ENCODE peak calls at places on chromosomes 4 and X, in six cellular contexts. One of them, this sample, is unnamed.

GRCh38 chr4:26992657-26993361 is 132.2 kb downstream of the STIM2 start:
- DNase-seq in mesendoderm: no peak
- DNase-seq in H1: no peak
- DNase-seq in IMR-90: peak
- DNase-seq in H9: no peak
- DNase-seq in neuronal stem cell: no peak
- DNase-seq in this sample: no peak

GRCh38 chr4:153467154-153467896 is 1.2 kb downstream of the TMEM131L start:
- DNase-seq in H9: peak
- DNase-seq in H1: no peak
- DNase-seq in neuronal stem cell: no peak
- DNase-seq in mesendoderm: peak
- DNase-seq in IMR-90: no peak
- DNase-seq in this sample: peak

GRCh38 chr4:26459054-26459755 is 31.1 kb downstream of the CCKAR start:
- DNase-seq in IMR-90: peak
- DNase-seq in mesendoderm: peak
- DNase-seq in H9: no peak
- DNase-seq in H1: peak
- DNase-seq in neuronal stem cell: peak
- DNase-seq in this sample: peak

GRCh38 chrX:151151668-151152267 is 24.6 kb upstream of the GPR50 start:
- DNase-seq in IMR-90: peak
- DNase-seq in mesendoderm: peak
- DNase-seq in H1: no peak
- DNase-seq in neuronal stem cell: peak
- DNase-seq in H9: peak
- DNase-seq in this sample: peak

GRCh38 chrX:85024044-85024443 is 20.4 kb downstream of the APOOL start:
- DNase-seq in H1: no peak
- DNase-seq in neuronal stem cell: no peak
- DNase-seq in IMR-90: peak
- DNase-seq in mesendoderm: no peak
- DNase-seq in H9: no peak
- DNase-seq in this sample: no peak

GRCh38 chr4:835148-836002 is 9.4 kb upstream of the CPLX1 start:
- DNase-seq in H1: no peak
- DNase-seq in IMR-90: no peak
- DNase-seq in mesendoderm: no peak
- DNase-seq in neuronal stem cell: no peak
- DNase-seq in H9: no peak
- DNase-seq in this sample: no peak

GRCh38 chr4:140689628-140690027 is 66.6 kb downstream of the TBC1D9 start:
- DNase-seq in mesendoderm: no peak
- DNase-seq in IMR-90: no peak
- DNase-seq in H1: no peak
- DNase-seq in H9: no peak
- DNase-seq in neuronal stem cell: no peak
- DNase-seq in this sample: no peak

GRCh38 chrX:77347572-77347971 is 99.6 kb upstream of the FGF16 start:
- DNase-seq in H9: no peak
- DNase-seq in IMR-90: no peak
- DNase-seq in neuronal stem cell: no peak
- DNase-seq in H1: no peak
- DNase-seq in mesendoderm: peak
- DNase-seq in this sample: no peak

GRCh38 chrX:97936296-97936695 is 1052.6 kb downstream of the RPA4 start:
- DNase-seq in mesendoderm: no peak
- DNase-seq in H1: no peak
- DNase-seq in IMR-90: no peak
- DNase-seq in H9: no peak
- DNase-seq in neuronal stem cell: no peak
- DNase-seq in this sample: no peak

GRCh38 chrX:120144178-120144844 is 14.1 kb upstream of the RHOXF2 start:
- DNase-seq in neuronal stem cell: no peak
- DNase-seq in H1: no peak
- DNase-seq in mesendoderm: peak
- DNase-seq in IMR-90: no peak
- DNase-seq in H9: peak
- DNase-seq in this sample: peak

GRCh38 chrX:105307762-105308161 is 87.3 kb upstream of the TEX13A start:
- DNase-seq in neuronal stem cell: no peak
- DNase-seq in mesendoderm: no peak
- DNase-seq in IMR-90: peak
- DNase-seq in H1: no peak
- DNase-seq in H9: no peak
- DNase-seq in this sample: no peak

GRCh38 chrX:10314530-10315104 is 157.8 kb downstream of the CLCN4 start:
- DNase-seq in IMR-90: no peak
- DNase-seq in mesendoderm: no peak
- DNase-seq in H9: no peak
- DNase-seq in neuronal stem cell: no peak
- DNase-seq in H1: no peak
- DNase-seq in this sample: no peak

GRCh38 chrX:63657821-63658220 is 127.2 kb downstream of the ARHGEF9 start:
- DNase-seq in mesendoderm: peak
- DNase-seq in neuronal stem cell: no peak
- DNase-seq in IMR-90: peak
- DNase-seq in H9: no peak
- DNase-seq in H1: peak
- DNase-seq in this sample: peak

GRCh38 chr4:40594261-40595178 is 35.1 kb downstream of the RBM47 start:
- DNase-seq in IMR-90: peak
- DNase-seq in neuronal stem cell: no peak
- DNase-seq in mesendoderm: no peak
- DNase-seq in H1: no peak
- DNase-seq in H9: no peak
- DNase-seq in this sample: no peak

GRCh38 chr4:2950221-2950989 is 12.8 kb downstream of the NOP14 start:
- DNase-seq in IMR-90: peak
- DNase-seq in neuronal stem cell: no peak
- DNase-seq in H9: no peak
- DNase-seq in mesendoderm: no peak
- DNase-seq in H1: no peak
- DNase-seq in this sample: no peak

GRCh38 chr4:89765966-89766365 is 71.0 kb downstream of the SNCA start:
- DNase-seq in neuronal stem cell: no peak
- DNase-seq in IMR-90: peak
- DNase-seq in mesendoderm: no peak
- DNase-seq in H9: no peak
- DNase-seq in H1: no peak
- DNase-seq in this sample: peak

GRCh38 chr4:25500626-25501318 is 123.7 kb downstream of the ANAPC4 start:
- DNase-seq in H9: no peak
- DNase-seq in neuronal stem cell: no peak
- DNase-seq in IMR-90: no peak
- DNase-seq in H1: no peak
- DNase-seq in mesendoderm: no peak
- DNase-seq in this sample: no peak

GRCh38 chr4:146340798-146341197 is 126.5 kb downstream of the REELD1 start:
- DNase-seq in mesendoderm: no peak
- DNase-seq in H1: no peak
- DNase-seq in neuronal stem cell: no peak
- DNase-seq in IMR-90: peak
- DNase-seq in H9: no peak
- DNase-seq in this sample: peak

GRCh38 chr4:13559414-13559813 is 15.1 kb upstream of the NKX3-2 start:
- DNase-seq in H9: no peak
- DNase-seq in IMR-90: peak
- DNase-seq in H1: no peak
- DNase-seq in neuronal stem cell: no peak
- DNase-seq in mesendoderm: no peak
- DNase-seq in this sample: peak

GRCh38 chrX:107825698-107826285 is at the start of gene MID2:
- DNase-seq in IMR-90: no peak
- DNase-seq in H1: no peak
- DNase-seq in mesendoderm: peak
- DNase-seq in neuronal stem cell: peak
- DNase-seq in H9: peak
- DNase-seq in this sample: peak

DNA sequence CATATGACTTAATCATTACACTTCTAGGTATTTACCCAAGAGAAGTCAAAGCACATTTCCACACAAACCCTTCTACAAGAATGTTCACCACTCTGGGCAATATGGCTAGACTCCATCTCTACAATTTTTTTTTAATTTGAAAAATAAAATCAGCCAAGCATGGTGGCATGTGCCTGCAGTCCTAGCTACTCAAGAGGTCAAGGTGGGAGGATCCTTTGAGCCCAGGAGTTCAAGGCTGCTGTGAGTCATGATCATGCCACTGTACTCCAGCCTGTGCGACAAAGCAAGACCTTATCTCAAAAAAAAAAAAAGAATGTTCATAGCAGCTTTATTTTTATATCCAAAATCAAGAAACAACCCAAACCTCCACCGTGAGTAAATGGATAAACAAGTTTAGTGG is 70.3 kb upstream of the MBNL3 start:
- DNase-seq in neuronal stem cell: no peak
- DNase-seq in H9: no peak
- DNase-seq in H1: no peak
- DNase-seq in mesendoderm: no peak
- DNase-seq in IMR-90: no peak
- DNase-seq in this sample: no peak
- H2BK15ac ChIP-seq in neuronal stem cell: no peak
- H2BK15ac ChIP-seq in H9: no peak
- H2BK15ac ChIP-seq in H1: no peak
- H2BK15ac ChIP-seq in mesendoderm: no peak
- H2BK15ac ChIP-seq in IMR-90: no peak
- H2BK15ac ChIP-seq in this sample: no peak

GRCh38 chr4:147428583-147428982 is 52.3 kb upstream of the EDNRA start:
- DNase-seq in IMR-90: no peak
- DNase-seq in H1: no peak
- DNase-seq in H9: no peak
- DNase-seq in mesendoderm: no peak
- DNase-seq in neuronal stem cell: no peak
- DNase-seq in this sample: no peak

GRCh38 chr4:147425019-147425418 is 55.9 kb upstream of the EDNRA start:
- DNase-seq in H9: no peak
- DNase-seq in H1: no peak
- DNase-seq in neuronal stem cell: no peak
- DNase-seq in mesendoderm: no peak
- DNase-seq in IMR-90: peak
- DNase-seq in this sample: no peak

GRCh38 chr4:147418206-147418605 is 62.7 kb upstream of the EDNRA start:
- DNase-seq in neuronal stem cell: no peak
- DNase-seq in mesendoderm: no peak
- DNase-seq in H9: no peak
- DNase-seq in IMR-90: no peak
- DNase-seq in H1: no peak
- DNase-seq in this sample: no peak

GRCh38 chr4:147421456-147421855 is 59.4 kb upstream of the EDNRA start:
- DNase-seq in H9: no peak
- DNase-seq in neuronal stem cell: no peak
- DNase-seq in H1: no peak
- DNase-seq in mesendoderm: no peak
- DNase-seq in IMR-90: no peak
- DNase-seq in this sample: no peak

GRCh38 chr4:147423229-147423628 is 57.7 kb upstream of the EDNRA start:
- DNase-seq in H9: no peak
- DNase-seq in neuronal stem cell: no peak
- DNase-seq in IMR-90: no peak
- DNase-seq in mesendoderm: no peak
- DNase-seq in H1: no peak
- DNase-seq in this sample: no peak
- H3K27ac ChIP-seq in H9: no peak
- H3K27ac ChIP-seq in neuronal stem cell: no peak
- H3K27ac ChIP-seq in IMR-90: no peak
- H3K27ac ChIP-seq in mesendoderm: no peak
- H3K27ac ChIP-seq in H1: no peak
- H3K27ac ChIP-seq in this sample: no peak

DNA sequence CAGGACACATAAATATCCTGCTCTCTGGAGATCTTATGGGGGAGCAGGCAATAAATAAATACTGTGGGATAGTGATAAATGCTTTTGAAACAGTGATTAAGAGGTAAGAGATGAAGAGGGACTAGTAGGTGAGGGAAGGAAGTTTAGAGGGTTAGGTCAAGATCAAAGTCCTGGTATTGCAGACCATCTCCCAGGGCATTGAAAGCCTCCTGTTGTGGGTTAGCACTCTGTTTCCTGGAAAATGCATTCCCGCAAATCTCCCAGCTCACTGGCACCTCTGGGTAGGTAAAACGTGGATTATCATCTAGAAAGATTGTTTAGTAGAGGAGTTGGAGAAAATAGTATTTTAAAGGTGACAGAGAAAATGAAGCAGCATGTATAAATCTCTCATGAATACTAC is 2.2 kb downstream of the SNX25 start:
- DNase-seq in IMR-90: no peak
- DNase-seq in H1: no peak
- DNase-seq in H9: no peak
- DNase-seq in neuronal stem cell: no peak
- DNase-seq in mesendoderm: peak
- DNase-seq in this sample: no peak
- H3K9ac ChIP-seq in IMR-90: no peak
- H3K9ac ChIP-seq in H1: no peak
- H3K9ac ChIP-seq in H9: peak
- H3K9ac ChIP-seq in neuronal stem cell: no peak
- H3K9ac ChIP-seq in mesendoderm: peak
- H3K9ac ChIP-seq in this sample: peak

GRCh38 chrX:11600578-11600977 is 65.1 kb downstream of the ARHGAP6 start:
- DNase-seq in H9: no peak
- DNase-seq in neuronal stem cell: no peak
- DNase-seq in H1: no peak
- DNase-seq in mesendoderm: peak
- DNase-seq in IMR-90: no peak
- DNase-seq in this sample: no peak
- H2BK15ac ChIP-seq in H9: no peak
- H2BK15ac ChIP-seq in neuronal stem cell: no peak
- H2BK15ac ChIP-seq in H1: no peak
- H2BK15ac ChIP-seq in mesendoderm: no peak
- H2BK15ac ChIP-seq in IMR-90: no peak
- H2BK15ac ChIP-seq in this sample: no peak

GRCh38 chr4:54924891-54925290 is 200.5 kb downstream of the KDR start:
- DNase-seq in neuronal stem cell: no peak
- DNase-seq in IMR-90: no peak
- DNase-seq in H1: no peak
- DNase-seq in H9: no peak
- DNase-seq in mesendoderm: no peak
- DNase-seq in this sample: no peak
- H3K27ac ChIP-seq in neuronal stem cell: no peak
- H3K27ac ChIP-seq in IMR-90: no peak
- H3K27ac ChIP-seq in H1: no peak
- H3K27ac ChIP-seq in H9: no peak
- H3K27ac ChIP-seq in mesendoderm: no peak
- H3K27ac ChIP-seq in this sample: no peak

DNA sequence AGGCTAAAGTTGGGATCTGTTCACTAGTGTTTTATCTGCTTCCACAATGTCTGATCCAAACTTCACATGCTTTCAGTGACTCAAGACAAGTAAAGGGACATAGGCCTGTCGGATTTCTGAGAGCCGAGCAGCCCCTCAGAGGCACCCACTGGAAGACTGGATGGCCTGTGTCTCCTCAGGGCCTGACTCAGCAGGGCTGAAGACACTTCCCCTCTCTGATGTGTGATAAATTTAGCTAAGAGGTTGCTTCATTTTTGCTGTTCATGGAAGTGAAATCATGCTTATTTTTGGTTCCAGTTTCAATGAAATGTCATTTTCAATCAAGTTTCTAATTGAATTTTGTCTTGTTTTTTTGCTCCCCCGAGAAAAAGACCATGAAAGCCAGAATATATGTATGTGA is 93.7 kb downstream of the MXRA5 start:
- DNase-seq in H9: no peak
- DNase-seq in mesendoderm: no peak
- DNase-seq in IMR-90: no peak
- DNase-seq in neuronal stem cell: no peak
- DNase-seq in H1: no peak
- DNase-seq in this sample: peak
- H3K9ac ChIP-seq in H9: no peak
- H3K9ac ChIP-seq in mesendoderm: no peak
- H3K9ac ChIP-seq in IMR-90: no peak
- H3K9ac ChIP-seq in neuronal stem cell: no peak
- H3K9ac ChIP-seq in H1: no peak
- H3K9ac ChIP-seq in this sample: peak